ENCODE peak calls at places on chromosomes 16 and 17, in nine cellular contexts. U, P, F, L, C, W, B, N and Q are unnamed samples.
A peak's percentile ranks its signal among the peaks of the same experiment; 100 is the strongest.

GRCh38 chr16:14370736-14371234 is 259.3 kb downstream of the PARN start:
- DNase-seq in U (no peak), P (no peak), F (no peak), L (no peak), C (no peak), W (no peak), B (no peak), N (no peak), Q (no peak)

GRCh38 chr17:62109378-62109902 is 44.4 kb upstream of the MED13 start:
- DNase-seq in U (peak; percentile 91), P (no peak), F (peak; percentile 95), L (no peak), C (no peak), W (peak; percentile 82), B (peak; percentile 88), N (peak; percentile 42), Q (peak; percentile 86)

GRCh38 chr16:25625620-25626019 is 66.1 kb upstream of the HS3ST4 start:
- DNase-seq in U (no peak), P (no peak), F (no peak), L (no peak), C (no peak), W (peak; percentile 13), B (no peak), N (no peak), Q (no peak)

GRCh38 chr17:78817123-78817522 is 23.5 kb downstream of the USP36 start:
- DNase-seq in U (no peak), P (no peak), F (no peak), L (no peak), C (no peak), W (no peak), B (peak; percentile 19), N (no peak), Q (no peak)

GRCh38 chr17:18963126-18964017 is 11.4 kb downstream of the SLC5A10 start:
- DNase-seq in U (peak; percentile 61), P (no peak), F (no peak), L (no peak), C (no peak), W (no peak), B (no peak), N (no peak), Q (no peak)

GRCh38 chr17:73757324-73757942 is 113.2 kb upstream of the SDK2 start:
- DNase-seq in U (no peak), P (no peak), F (no peak), L (no peak), C (no peak), W (no peak), B (no peak), N (no peak), Q (no peak)

GRCh38 chr17:8951210-8951609 is 14.3 kb downstream of the PIK3R5 start:
- DNase-seq in U (no peak), P (no peak), F (no peak), L (no peak), C (no peak), W (no peak), B (no peak), N (no peak), Q (no peak)

GRCh38 chr17:57954421-57955182 is 610 bp downstream of the CUEDC1 start:
- DNase-seq in U (peak; percentile 71), P (peak; percentile 94), F (peak; percentile 86), L (peak; percentile 67), C (peak; percentile 82), W (no peak), B (peak; percentile 75), N (peak; percentile 74), Q (peak; percentile 50)

GRCh38 chr16:68072038-68072695 is 13.0 kb upstream of the NFATC3 start:
- DNase-seq in U (no peak), P (no peak), F (no peak), L (peak; percentile 59), C (no peak), W (peak; percentile 92), B (no peak), N (peak; percentile 35), Q (no peak)

GRCh38 chr17:71080937-71081336 is 911.6 kb downstream of the KCNJ2 start:
- DNase-seq in U (no peak), P (no peak), F (peak; percentile 62), L (no peak), C (no peak), W (no peak), B (no peak), N (no peak), Q (no peak)

GRCh38 chr16:79601092-79601977 is 798 bp upstream of the MAF start:
- DNase-seq in U (peak; percentile 57), P (peak; percentile 67), F (peak; percentile 38), L (peak; percentile 41), C (peak; percentile 58), W (no peak), B (peak; percentile 47), N (peak; percentile 73), Q (peak; percentile 72)

GRCh38 chr16:89749637-89750036 is 28.3 kb downstream of the ZNF276 start:
- DNase-seq in U (no peak), P (peak; percentile 39), F (no peak), L (peak; percentile 18), C (peak; percentile 53), W (peak; percentile 8), B (peak; percentile 42), N (no peak), Q (peak; percentile 60)

GRCh38 chr17:16961792-16962191 is 10.1 kb downstream of the TNFRSF13B start:
- DNase-seq in U (no peak), P (no peak), F (no peak), L (no peak), C (no peak), W (no peak), B (no peak), N (no peak), Q (no peak)

GRCh38 chr17:14301761-14302401 is 1.0 kb downstream of the HS3ST3B1 start:
- DNase-seq in U (no peak), P (peak; percentile 45), F (peak; percentile 52), L (no peak), C (no peak), W (peak; percentile 58), B (peak; percentile 33), N (peak; percentile 75), Q (peak; percentile 48)

GRCh38 chr17:9971991-9972390 is 66.9 kb upstream of the RCVRN start:
- DNase-seq in U (no peak), P (peak; percentile 88), F (no peak), L (peak; percentile 68), C (peak; percentile 81), W (no peak), B (no peak), N (peak; percentile 58), Q (peak; percentile 35)

GRCh38 chr16:68887107-68887506 is 43.8 kb downstream of the TANGO6 start:
- DNase-seq in U (no peak), P (no peak), F (no peak), L (no peak), C (no peak), W (no peak), B (no peak), N (no peak), Q (no peak)

GRCh38 chr16:30585022-30585399 is 486 bp downstream of the ZNF785 start:
- DNase-seq in U (no peak), P (no peak), F (peak; percentile 57), L (no peak), C (no peak), W (no peak), B (no peak), N (no peak), Q (no peak)

GRCh38 chr17:8482546-8482945 is 46.9 kb downstream of the NDEL1 start:
- DNase-seq in U (no peak), P (no peak), F (no peak), L (no peak), C (no peak), W (no peak), B (no peak), N (no peak), Q (no peak)

GRCh38 chr17:28684963-28685362 is 23.0 kb downstream of the SUPT6H start:
- DNase-seq in U (no peak), P (no peak), F (no peak), L (peak; percentile 23), C (no peak), W (no peak), B (peak; percentile 70), N (peak; percentile 84), Q (no peak)

GRCh38 chr16:85754403-85754802 is 3.5 kb upstream of the C16orf74 start:
- DNase-seq in U (no peak), P (no peak), F (no peak), L (no peak), C (no peak), W (no peak), B (no peak), N (no peak), Q (no peak)

GRCh38 chr16:73329363-73330306 is 281.7 kb upstream of the ZFHX3 start:
- DNase-seq in U (peak; percentile 64), P (no peak), F (peak; percentile 39), L (no peak), C (no peak), W (no peak), B (peak; percentile 8), N (no peak), Q (no peak)

GRCh38 chr16:63652091-63652490 is 1469.8 kb downstream of the CDH11 start:
- DNase-seq in U (no peak), P (no peak), F (no peak), L (no peak), C (no peak), W (no peak), B (no peak), N (no peak), Q (no peak)

GRCh38 chr17:692116-692515 is 22.5 kb downstream of the VPS53 start:
- DNase-seq in U (no peak), P (no peak), F (no peak), L (no peak), C (no peak), W (peak; percentile 79), B (no peak), N (peak; percentile 27), Q (no peak)
- H3K4me1 ChIP-seq in U (no peaks in the 10 kb centered on the region), P (no peaks in the 10 kb centered on the region), F (no peaks in the 10 kb centered on the region), L (no peaks in the 10 kb centered on the region), C (no peaks in the 10 kb centered on the region), W (peaks cover 47% of the 10 kb centered on the region), B (no peaks in the 10 kb centered on the region), N (peaks cover 11% of the 10 kb centered on the region), Q (no peaks in the 10 kb centered on the region)

GRCh38 chr17:50209133-50209471 is 7.7 kb upstream of the COL1A1 start:
- DNase-seq in U (no peak), P (no peak), F (no peak), L (no peak), C (no peak), W (no peak), B (no peak), N (no peak), Q (no peak)
- H3K4me1 ChIP-seq in U (peaks cover 67% of the 10 kb centered on the region), P (no peaks in the 10 kb centered on the region), F (peaks cover 21% of the 10 kb centered on the region), L (no peaks in the 10 kb centered on the region), C (peaks cover 57% of the 10 kb centered on the region), W (peaks cover 18% of the 10 kb centered on the region), B (no peaks in the 10 kb centered on the region), N (peaks cover 66% of the 10 kb centered on the region), Q (peaks cover 78% of the 10 kb centered on the region)

GRCh38 chr16:15952265-15952711 is 2.9 kb downstream of the ABCC1 start:
- DNase-seq in U (no peak), P (no peak), F (no peak), L (no peak), C (peak; percentile 38), W (no peak), B (no peak), N (peak; percentile 45), Q (no peak)
- H3K4me1 ChIP-seq in U (peaks cover 6% of the 10 kb centered on the region), P (peaks cover 3% of the 10 kb centered on the region), F (no peaks in the 10 kb centered on the region), L (no peaks in the 10 kb centered on the region), C (peaks cover 28% of the 10 kb centered on the region), W (peaks cover 14% of the 10 kb centered on the region), B (peaks cover 26% of the 10 kb centered on the region), N (peaks cover 5% of the 10 kb centered on the region), Q (peaks cover 74% of the 10 kb centered on the region)

DNA sequence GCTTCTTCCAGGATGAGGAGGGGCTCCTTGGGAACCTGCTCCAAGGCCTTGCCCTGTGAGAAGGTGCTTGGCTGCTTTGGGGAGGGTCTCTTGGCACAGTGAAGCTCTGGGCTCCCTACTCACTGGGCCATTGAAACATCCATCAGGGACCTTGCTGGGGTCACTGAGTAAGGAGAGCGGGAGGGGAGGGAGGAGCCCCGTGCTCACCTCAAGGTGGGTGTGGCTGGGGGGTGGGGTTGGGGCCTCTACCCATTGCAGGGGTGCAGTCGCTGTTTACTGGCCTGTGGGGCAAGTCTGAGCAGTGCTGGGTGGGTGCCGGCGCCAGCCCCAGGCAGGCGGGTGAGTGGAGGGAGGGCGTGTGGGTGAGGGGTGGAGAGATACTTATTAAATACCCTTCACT is 9.9 kb downstream of the TNS4 start:
- DNase-seq in U (no peak), P (peak; percentile 1), F (peak; percentile 84), L (no peak), C (no peak), W (peak; percentile 43), B (no peak), N (no peak), Q (no peak)
- H3K4me1 ChIP-seq in U (no peaks in the 10 kb centered on the region), P (no peaks in the 10 kb centered on the region), F (peaks cover 6% of the 10 kb centered on the region), L (no peaks in the 10 kb centered on the region), C (peaks cover 22% of the 10 kb centered on the region), W (peaks cover 97% of the 10 kb centered on the region), B (peaks cover 14% of the 10 kb centered on the region), N (peaks cover 39% of the 10 kb centered on the region), Q (peaks cover 40% of the 10 kb centered on the region)